ENCODE peak calls at places on chromosomes 3 and 15, in four cellular contexts. Q is stimulated activated CD4-positive, alpha-beta T cell treated with anti-CD3 and anti-CD28 coated beads, Interleukin-1b, Interleukin-23, amount 100 ng/mL, for 1 hour; T is HTR-8/SVneo; F is globus pallidus. K is an unnamed sample.

GRCh38 chr3:13054705-13055285 is 18.4 kb downstream of the IQSEC1 start:
- DNase-seq in Q (no peak), T (no peak), F (no peak), K (no peak)

GRCh38 chr15:68719676-68720075 is 101.0 kb downstream of the ANP32A start:
- DNase-seq in Q (no peak), T (no peak), F (no peak), K (no peak)

GRCh38 chr15:64044315-64045105 is 1.8 kb downstream of the DAPK2 start:
- DNase-seq in T (no peak), F (no peak), Q (no peak), K (no peak)

GRCh38 chr3:57793737-57794187 is 37.7 kb downstream of the SLMAP start:
- DNase-seq in Q (no peak), F (no peak), T (no peak), K (no peak)

GRCh38 chr3:64687781-64688515 is at the start of gene ADAMTS9:
- DNase-seq in Q (no peak), T (no peak), F (peak; percentile 61), K (no peak)

GRCh38 chr15:41987925-41988275 is 15.5 kb upstream of the EHD4 start:
- DNase-seq in F (no peak), Q (no peak), T (no peak), K (no peak)

GRCh38 chr15:59794229-59794886 is 105.2 kb upstream of the BNIP2 start:
- DNase-seq in Q (no peak), F (no peak), T (no peak), K (no peak)

GRCh38 chr15:47332481-47332880 is 384.8 kb upstream of the SEMA6D start:
- DNase-seq in T (no peak), F (no peak), Q (no peak), K (no peak)

GRCh38 chr15:29870495-29871151 is 48.4 kb upstream of the TJP1 start:
- DNase-seq in T (no peak), F (peak; percentile 62), Q (no peak), K (no peak)

GRCh38 chr3:195385526-195385925 is 57.3 kb downstream of the ACAP2 start:
- DNase-seq in Q (no peak), T (peak; percentile 55), F (no peak), K (no peak)

GRCh38 chr15:69559440-69560215 is 107.0 kb downstream of the RPLP1 start:
- DNase-seq in F (no peak), T (no peak), Q (no peak), K (no peak)

GRCh38 chr15:38503497-38503896 is 49.6 kb downstream of the FAM98B start:
- DNase-seq in T (no peak), Q (no peak), F (no peak), K (no peak)

GRCh38 chr15:48800811-48801460 is 9.9 kb downstream of the CEP152 start:
- DNase-seq in Q (no peak), F (peak; percentile 57), T (no peak), K (no peak)

GRCh38 chr3:23992051-23992628 is 47.1 kb downstream of the NR1D2 start:
- DNase-seq in Q (no peak), T (no peak), F (no peak), K (peak; percentile 6)

GRCh38 chr15:82809308-82810060 is at the start of gene WHAMM:
- DNase-seq in T (peak; percentile 98), F (peak; percentile 99), Q (peak; percentile 86), K (peak; percentile 96)

GRCh38 chr3:38112378-38112761 is 24.6 kb downstream of the ACAA1 start:
- DNase-seq in T (no peak), F (no peak), Q (no peak), K (no peak)

GRCh38 chr3:143367171-143367570 is 247.6 kb downstream of the CHST2 start:
- DNase-seq in F (no peak), Q (no peak), T (no peak), K (no peak)

GRCh38 chr15:73899197-73900128 is 26.1 kb downstream of the TBC1D21 start:
- DNase-seq in T (no peak), F (no peak), Q (no peak), K (no peak)

GRCh38 chr15:34799149-34799824 is 3.9 kb upstream of the ACTC1 start:
- DNase-seq in F (no peak), T (no peak), Q (no peak), K (peak; percentile 1)